ENCODE peak calls at places on chromosomes 2 and 18, in ten cellular contexts. K is colonic mucosa; P is CD8-positive, alpha-beta T cell; O is D721Med; W is WTC11; Z is neural crest cell; Q is GM12864; F is body of pancreas; I is cardiac fibroblast; N is psoas muscle. X is an unnamed sample.

GRCh38 chr2:191321861-191322662 is 76.9 kb downstream of the MYO1B start:
- DNase-seq in F (no peak), P (no peak), O (no peak), Q (no peak), K (no peak), W (peak), N (no peak), Z (no peak), I (peak), X (no peak)

GRCh38 chr2:239467956-239468490 is 67.2 kb upstream of the HDAC4 start:
- DNase-seq in P (no peak), W (no peak), F (no peak), I (no peak), O (no peak), K (no peak), Q (no peak), Z (no peak), N (no peak), X (no peak)

GRCh38 chr2:33616873-33617272 is 17.8 kb upstream of the FAM98A start:
- DNase-seq in Q (no peak), F (no peak), N (no peak), O (no peak), W (no peak), K (no peak), Z (no peak), P (no peak), I (no peak), X (no peak)

GRCh38 chr2:1717129-1717528 is 27.2 kb downstream of the PXDN start:
- DNase-seq in Z (no peak), Q (no peak), I (peak), N (no peak), W (no peak), K (no peak), P (no peak), F (peak), O (no peak), X (no peak)

GRCh38 chr2:55338268-55338667 is 69.2 kb upstream of the MTIF2 start:
- DNase-seq in O (no peak), W (no peak), K (no peak), F (no peak), N (no peak), Q (no peak), I (peak), Z (no peak), P (no peak), X (no peak)

GRCh38 chr18:22088029-22088428 is 81.4 kb upstream of the GATA6 start:
- DNase-seq in P (no peak), O (no peak), F (peak), I (peak), Q (no peak), W (no peak), K (peak), Z (no peak), N (no peak), X (no peak)

GRCh38 chr2:120020554-120020953 is 7.7 kb downstream of the EPB41L5 start:
- DNase-seq in K (no peak), W (no peak), Q (no peak), P (no peak), N (no peak), F (no peak), I (no peak), Z (no peak), O (no peak), X (no peak)

GRCh38 chr2:228318218-228318617 is 136.7 kb upstream of the SPHKAP start:
- DNase-seq in F (peak), Q (no peak), W (peak), O (no peak), P (no peak), I (peak), K (peak), Z (peak), N (no peak), X (peak)

GRCh38 chr2:10222-10875 is 36.0 kb downstream of the FAM110C start:
- DNase-seq in N (peak), Z (no peak), P (no peak), W (no peak), I (no peak), O (no peak), F (peak), K (no peak), Q (no peak), X (peak)

GRCh38 chr2:86087936-86088850 is 17.5 kb downstream of the POLR1A start:
- DNase-seq in Q (no peak), P (no peak), O (no peak), Z (no peak), F (no peak), I (no peak), W (no peak), K (no peak), N (no peak), X (no peak)

GRCh38 chr2:9918275-9918674 is 33.2 kb upstream of the GRHL1 start:
- DNase-seq in Z (no peak), K (no peak), F (no peak), O (no peak), W (no peak), N (no peak), P (no peak), I (peak), Q (no peak), X (no peak)

GRCh38 chr2:35035883-35036282 is 1319.7 kb upstream of the CRIM1 start:
- DNase-seq in I (no peak), F (peak), O (no peak), K (no peak), N (no peak), Z (no peak), P (no peak), Q (no peak), W (no peak), X (no peak)

GRCh38 chr18:27366151-27366550 is 181.0 kb upstream of the CHST9 start:
- DNase-seq in I (no peak), K (no peak), Z (no peak), Q (no peak), N (no peak), W (no peak), O (no peak), F (no peak), P (no peak), X (no peak)

GRCh38 chr2:240823449-240824336 is 3.7 kb upstream of the KIF1A start:
- DNase-seq in I (no peak), Q (no peak), F (no peak), Z (no peak), N (no peak), W (no peak), P (no peak), O (no peak), K (no peak), X (no peak)

GRCh38 chr2:240528406-240529040 is 29.3 kb downstream of the ANKMY1 start:
- DNase-seq in P (no peak), O (no peak), N (no peak), W (no peak), Z (no peak), I (no peak), Q (no peak), F (no peak), K (no peak), X (no peak)

GRCh38 chr2:144521702-144522101 is 1.8 kb upstream of the ZEB2 start:
- DNase-seq in Q (no peak), O (no peak), N (no peak), Z (no peak), P (no peak), W (no peak), K (no peak), I (peak), F (no peak), X (no peak)

GRCh38 chr18:68439672-68440071 is 275.2 kb downstream of the TMX3 start:
- DNase-seq in Q (no peak), P (no peak), F (no peak), Z (no peak), O (no peak), W (no peak), N (no peak), I (peak), K (no peak), X (no peak)

GRCh38 chr2:109238580-109238979 is 109.6 kb downstream of the SH3RF3 start:
- DNase-seq in O (no peak), W (no peak), Q (no peak), I (peak), F (peak), N (peak), P (peak), K (peak), Z (no peak), X (no peak)

GRCh38 chr2:108363048-108363899 is 14.5 kb upstream of the SULT1C4 start:
- DNase-seq in Q (no peak), K (no peak), I (no peak), P (no peak), O (no peak), N (no peak), W (no peak), F (no peak), Z (no peak), X (no peak)

GRCh38 chr2:172178035-172178434 is 75.3 kb upstream of the DLX2 start:
- DNase-seq in Z (no peak), I (no peak), W (no peak), P (no peak), Q (no peak), O (no peak), N (no peak), K (no peak), F (no peak), X (no peak)

GRCh38 chr18:74963820-74964446 is 245.0 kb downstream of the PTGR3 start:
- DNase-seq in W (peak), N (no peak), Q (peak), P (no peak), K (peak), Z (no peak), I (peak), F (peak), O (no peak), X (peak)

GRCh38 chr18:59553273-59553672 is 143.9 kb downstream of the CCBE1 start:
- DNase-seq in K (no peak), Q (no peak), I (no peak), O (no peak), W (no peak), F (no peak), N (no peak), Z (no peak), P (no peak), X (no peak)

GRCh38 chr18:72869786-72870185 is 2.0 kb upstream of the NETO1 start:
- DNase-seq in N (no peak), Q (no peak), P (no peak), F (no peak), Z (no peak), O (no peak), W (peak), I (no peak), K (no peak), X (no peak)

GRCh38 chr2:236955675-236956618 is 129.7 kb upstream of the COPS8 start:
- DNase-seq in Z (no peak), K (no peak), W (no peak), Q (no peak), F (no peak), I (no peak), N (no peak), P (peak), O (no peak), X (no peak)

GRCh38 chr2:179543361-179543901 is 278.8 kb upstream of the SESTD1 start:
- DNase-seq in N (no peak), K (no peak), W (no peak), F (no peak), Q (no peak), Z (no peak), O (no peak), I (no peak), P (no peak), X (no peak)

GRCh38 chr2:12649602-12650400 is 66.9 kb upstream of the TRIB2 start:
- DNase-seq in P (no peak), O (no peak), N (no peak), Q (no peak), F (peak), I (no peak), K (no peak), W (no peak), Z (no peak), X (no peak)

GRCh38 chr2:72106978-72107377 is 40.7 kb downstream of the CYP26B1 start:
- DNase-seq in Z (no peak), P (no peak), Q (no peak), I (no peak), N (no peak), F (no peak), O (no peak), W (no peak), K (peak), X (no peak)

GRCh38 chr2:3736112-3736511 is 32.7 kb downstream of the DCDC2C start:
- DNase-seq in I (no peak), F (no peak), N (no peak), P (no peak), W (no peak), O (no peak), Q (no peak), K (no peak), Z (no peak), X (no peak)

GRCh38 chr2:169291517-169291916 is 70.8 kb downstream of the LRP2 start:
- DNase-seq in O (no peak), P (no peak), Z (no peak), W (no peak), I (no peak), Q (no peak), N (no peak), F (no peak), K (no peak), X (no peak)

GRCh38 chr18:5890606-5891360 is 4.5 kb downstream of the TMEM200C start:
- DNase-seq in W (peak), N (peak), O (peak), F (peak), Q (no peak), Z (peak), I (peak), P (no peak), K (peak), X (peak)

GRCh38 chr18:13379930-13380665 is 161.5 kb downstream of the LDLRAD4 start:
- DNase-seq in O (no peak), Z (no peak), P (peak), I (no peak), N (no peak), K (no peak), Q (no peak), F (no peak), W (no peak), X (no peak)

GRCh38 chr2:161190030-161190429 is 29.8 kb downstream of the TANK start:
- DNase-seq in O (no peak), P (no peak), I (no peak), F (no peak), W (no peak), K (no peak), Q (no peak), Z (no peak), N (no peak), X (no peak)

GRCh38 chr2:88489181-88489580 is 36.7 kb upstream of the FOXI3 start:
- DNase-seq in N (no peak), K (no peak), Q (no peak), F (no peak), I (no peak), P (no peak), O (no peak), Z (no peak), W (no peak), X (no peak)
- TF ChIP-seq CTCF in N (no peak), K (no peak), Q (no peak), F (no peak), I (no peak), P (no peak), O (peak), Z (no peak), W (no peak), X (no peak)

DNA sequence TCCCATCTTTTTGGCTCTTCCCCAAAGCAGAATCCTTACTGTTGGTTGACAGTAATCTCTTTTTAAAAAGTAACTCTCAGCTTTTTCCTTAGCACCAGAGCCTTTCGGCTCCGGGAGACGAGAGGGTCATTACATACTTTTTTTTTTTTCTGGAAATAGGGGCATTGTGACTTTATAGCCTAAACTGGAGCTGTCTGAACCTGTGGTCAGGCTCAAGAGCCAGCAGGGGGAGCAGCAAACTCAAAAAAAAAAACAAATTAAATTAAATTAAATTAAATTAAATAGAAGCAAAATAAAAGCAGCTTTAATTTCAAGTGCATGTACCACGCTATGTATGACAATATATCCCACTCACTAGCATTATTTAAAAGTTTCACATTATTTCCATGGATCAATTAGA is 156.6 kb downstream of the DTNA start:
- DNase-seq in Z (no peak), Q (no peak), K (no peak), F (no peak), W (no peak), P (no peak), I (peak), N (no peak), O (no peak), X (no peak)
- TF ChIP-seq CTCF in Z (peak), Q (peak), K (peak), F (no peak), W (no peak), P (peak), I (peak), N (peak), O (peak), X (peak)

DNA sequence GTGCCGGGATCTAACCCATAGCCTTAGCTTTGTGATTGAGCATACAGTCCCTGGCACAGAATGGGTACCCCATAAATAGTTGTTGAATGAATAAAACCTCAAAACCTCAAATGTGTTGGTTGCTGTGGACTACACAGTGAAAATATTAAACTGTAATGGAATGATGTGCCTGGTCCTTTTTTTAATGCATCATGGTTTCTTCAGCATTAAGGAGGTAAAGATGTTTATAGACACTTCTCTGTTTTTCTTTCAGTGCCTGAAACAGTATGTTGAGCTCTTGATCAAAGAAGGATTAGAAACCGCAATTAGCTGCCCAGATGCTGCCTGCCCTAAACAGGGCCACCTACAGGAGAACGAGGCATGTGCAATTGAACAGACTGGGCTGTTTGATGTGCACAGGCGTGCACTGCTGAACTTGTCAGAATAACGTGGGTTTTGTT is 97.0 kb downstream of the RNF144A start:
- DNase-seq in P (peak), O (no peak), W (peak), N (no peak), F (peak), Z (no peak), I (peak), Q (no peak), K (no peak), X (peak)
- TF ChIP-seq CTCF in P (peak), O (peak), W (peak), N (peak), F (peak), Z (peak), I (peak), Q (peak), K (peak), X (peak)

DNA sequence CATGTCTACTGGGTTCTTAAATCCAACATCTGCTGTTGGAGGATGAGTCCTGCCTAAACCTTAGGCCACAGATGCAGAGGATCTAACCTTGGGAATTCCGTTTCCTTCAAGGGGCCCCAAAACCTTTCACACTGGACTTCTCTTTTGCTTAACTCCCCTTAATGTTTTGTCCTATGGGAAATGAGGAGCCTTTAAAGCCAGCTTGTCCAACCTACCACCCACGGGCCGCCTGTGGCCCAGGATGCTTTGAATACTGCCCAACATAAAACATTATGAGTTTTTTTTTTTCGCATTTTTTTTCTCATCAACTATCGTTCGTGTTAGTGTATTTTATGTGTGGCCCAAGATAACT is 157.2 kb upstream of the SLC1A4 start:
- DNase-seq in F (no peak), P (no peak), W (no peak), N (no peak), Q (no peak), I (no peak), O (no peak), K (no peak), Z (no peak), X (no peak)
- TF ChIP-seq CTCF in F (no peak), P (peak), W (no peak), N (no peak), Q (no peak), I (no peak), O (no peak), K (no peak), Z (no peak), X (peak)

X was measured in glutamatergic neuron.